ENCODE peak calls at places on chromosomes 11 and 22, in nine cellular contexts. C is chondrocyte; R is T follicular helper cell; N is cardiac muscle cell; Y is fibroblast of lung; V is putamen; H is D341Med; I is activated CD4-positive, alpha-beta T cell treated with anti-CD3 and anti-CD28 coated beads for 36 hours; G is stimulated activated CD4-positive, alpha-beta T cell treated with anti-CD3 and anti-CD28 coated beads, Interleukin-15, amount 100 ng/mL, for 1 hour. W is an unnamed sample.

GRCh38 chr11:4041731-4042391 is 52.7 kb upstream of the RRM1 start:
- DNase-seq in C (no peak), R (no peak), N (no peak), Y (peak; percentile 68), V (no peak), H (no peak), I (no peak), G (no peak), W (no peak)

GRCh38 chr22:19423906-19424500 is 7.5 kb downstream of the HIRA start:
- DNase-seq in C (no peak), R (no peak), N (no peak), Y (no peak), V (no peak), H (no peak), I (no peak), G (no peak), W (no peak)

GRCh38 chr11:73969991-73970800 is 12.4 kb downstream of the UCP2 start:
- DNase-seq in C (peak; percentile 57), R (no peak), N (no peak), Y (no peak), V (no peak), H (peak; percentile 25), I (no peak), G (no peak), W (no peak)

GRCh38 chr11:27352781-27353180 is 10.2 kb downstream of the CCDC34 start:
- DNase-seq in C (no peak), R (no peak), N (no peak), Y (no peak), V (no peak), H (no peak), I (no peak), G (no peak), W (no peak)

GRCh38 chr11:60084866-60085265 is 3.6 kb upstream of the MS4A2 start:
- DNase-seq in C (no peak), R (no peak), N (no peak), Y (no peak), V (no peak), H (no peak), I (no peak), G (no peak), W (no peak)

GRCh38 chr11:105000797-105001196 is 22.2 kb downstream of the CASP5 start:
- DNase-seq in C (no peak), R (peak; percentile 3), N (no peak), Y (no peak), V (no peak), H (peak; percentile 35), I (peak; percentile 71), G (peak; percentile 25), W (peak; percentile 10)

GRCh38 chr11:87134524-87135106 is 96.9 kb downstream of the TMEM135 start:
- DNase-seq in C (no peak), R (no peak), N (no peak), Y (no peak), V (no peak), H (no peak), I (no peak), G (no peak), W (no peak)

GRCh38 chr11:63667993-63668392 is 3.2 kb downstream of the ATL3 start:
- DNase-seq in C (no peak), R (no peak), N (peak; percentile 81), Y (peak; percentile 97), V (no peak), H (no peak), I (peak; percentile 19), G (no peak), W (no peak)

GRCh38 chr11:95764267-95764898 is 25.2 kb downstream of the FAM76B start:
- DNase-seq in C (no peak), R (no peak), N (peak; percentile 77), Y (peak; percentile 55), V (peak; percentile 47), H (peak; percentile 47), I (no peak), G (no peak), W (no peak)